ENCODE peak calls at places on chromosomes 12 and 14, in four cellular contexts. One of them, this sample, is unnamed.
A peak's percentile ranks its signal among the peaks of the same experiment; 100 is the strongest.

GRCh38 chr14:71143391-71144290 is 236.4 kb downstream of the PCNX1 start:
- DNase-seq in IMR-90: peak; percentile 80
- DNase-seq in K562: peak; percentile 15
- DNase-seq in endothelial cell of umbilical vein: no peak
- DNase-seq in this sample: peak; percentile 93

GRCh38 chr14:64444984-64445845 is 20.1 kb upstream of the AKAP5 start:
- DNase-seq in endothelial cell of umbilical vein: peak; percentile 84
- DNase-seq in K562: no peak
- DNase-seq in IMR-90: peak; percentile 77
- DNase-seq in this sample: no peak

GRCh38 chr12:4211372-4211771 is 62.2 kb upstream of the CCND2 start:
- DNase-seq in IMR-90: no peak
- DNase-seq in K562: no peak
- DNase-seq in endothelial cell of umbilical vein: no peak
- DNase-seq in this sample: no peak

GRCh38 chr14:52363001-52363704 is 49.0 kb downstream of the PTGER2 start:
- DNase-seq in K562: no peak
- DNase-seq in endothelial cell of umbilical vein: no peak
- DNase-seq in IMR-90: no peak
- DNase-seq in this sample: no peak

GRCh38 chr14:54106802-54107377 is 150.3 kb upstream of the BMP4 start:
- DNase-seq in endothelial cell of umbilical vein: no peak
- DNase-seq in IMR-90: no peak
- DNase-seq in K562: no peak
- DNase-seq in this sample: no peak

GRCh38 chr12:50742776-50743175 is 21.1 kb upstream of the ATF1 start:
- DNase-seq in K562: no peak
- DNase-seq in endothelial cell of umbilical vein: no peak
- DNase-seq in IMR-90: no peak
- DNase-seq in this sample: no peak

GRCh38 chr14:26008290-26008689 is 589.5 kb downstream of the NOVA1 start:
- DNase-seq in K562: no peak
- DNase-seq in IMR-90: no peak
- DNase-seq in endothelial cell of umbilical vein: peak; percentile 48
- DNase-seq in this sample: no peak

GRCh38 chr12:62799766-62800406 is 135.1 kb downstream of the PPM1H start:
- DNase-seq in K562: no peak
- DNase-seq in IMR-90: no peak
- DNase-seq in endothelial cell of umbilical vein: no peak
- DNase-seq in this sample: no peak

GRCh38 chr12:116794725-116795124 is 56.6 kb downstream of the RNFT2 start:
- DNase-seq in endothelial cell of umbilical vein: no peak
- DNase-seq in K562: no peak
- DNase-seq in IMR-90: no peak
- DNase-seq in this sample: no peak

GRCh38 chr12:58728397-58728796 is 191.9 kb downstream of the LRIG3 start:
- DNase-seq in IMR-90: peak; percentile 41
- DNase-seq in endothelial cell of umbilical vein: no peak
- DNase-seq in K562: no peak
- DNase-seq in this sample: no peak

GRCh38 chr12:52084491-52085231 is 5.2 kb downstream of the SMIM41 start:
- DNase-seq in endothelial cell of umbilical vein: no peak
- DNase-seq in K562: no peak
- DNase-seq in IMR-90: no peak
- DNase-seq in this sample: no peak

GRCh38 chr12:104700324-104700723 is 243.6 kb downstream of the CHST11 start:
- DNase-seq in IMR-90: no peak
- DNase-seq in endothelial cell of umbilical vein: no peak
- DNase-seq in K562: no peak
- DNase-seq in this sample: no peak
- H3K9me1 ChIP-seq in IMR-90: peaks cover under 1% of the 10 kb centered on the region
- H3K9me1 ChIP-seq in endothelial cell of umbilical vein: no peaks in the 10 kb centered on the region
- H3K9me1 ChIP-seq in K562: peaks cover 7% of the 10 kb centered on the region
- H3K9me1 ChIP-seq in this sample: no peaks in the 10 kb centered on the region

GRCh38 chr14:23364604-23365352 is at the start of gene EFS:
- DNase-seq in endothelial cell of umbilical vein: no peak
- DNase-seq in IMR-90: peak; percentile 18
- DNase-seq in K562: no peak
- DNase-seq in this sample: no peak

GRCh38 chr14:23370221-23370620 is 2.4 kb upstream of the IL25 start:
- DNase-seq in endothelial cell of umbilical vein: no peak
- DNase-seq in IMR-90: no peak
- DNase-seq in K562: no peak
- DNase-seq in this sample: no peak

GRCh38 chr14:23364164-23364571 is 804 bp downstream of the EFS start:
- DNase-seq in K562: peak; percentile 30
- DNase-seq in IMR-90: no peak
- DNase-seq in endothelial cell of umbilical vein: no peak
- DNase-seq in this sample: no peak

GRCh38 chr14:23365353-23366162 is 586 bp upstream of the EFS start:
- DNase-seq in IMR-90: peak; percentile 5
- DNase-seq in K562: no peak
- DNase-seq in endothelial cell of umbilical vein: no peak
- DNase-seq in this sample: no peak

GRCh38 chr14:23366163-23366921 is 1.4 kb upstream of the EFS start:
- DNase-seq in endothelial cell of umbilical vein: no peak
- DNase-seq in IMR-90: peak; percentile 72
- DNase-seq in K562: peak; percentile 42
- DNase-seq in this sample: peak; percentile 42
- H3K9ac ChIP-seq in endothelial cell of umbilical vein: no peak overlapping the region
- H3K9ac ChIP-seq in IMR-90: peak overlapping the region; percentile 79
- H3K9ac ChIP-seq in K562: no peak overlapping the region
- H3K9ac ChIP-seq in this sample: peak overlapping the region; percentile 68

DNA sequence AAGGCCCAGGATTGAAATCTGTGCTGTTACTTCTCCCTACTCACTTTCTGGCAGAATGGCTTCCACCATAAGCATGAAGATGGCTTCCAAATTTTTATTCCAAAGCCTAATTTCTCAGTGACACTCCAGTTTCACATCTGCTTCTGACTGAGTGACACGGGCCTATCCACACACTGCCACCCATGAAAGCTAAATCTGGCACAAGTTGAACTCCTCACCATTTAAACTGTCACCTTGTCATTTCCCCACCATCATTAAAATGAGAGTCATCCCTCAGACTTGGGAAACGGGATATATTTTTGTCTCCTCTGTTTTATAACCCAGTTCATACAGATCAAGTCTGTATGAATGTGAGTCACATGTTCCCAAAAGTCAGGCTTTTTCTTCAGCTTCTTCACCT is 77.1 kb downstream of the MGST1 start:
- DNase-seq in IMR-90: no peak
- DNase-seq in endothelial cell of umbilical vein: no peak
- DNase-seq in K562: no peak
- DNase-seq in this sample: no peak
- H3K9me1 ChIP-seq in IMR-90: no peaks in the 10 kb centered on the region
- H3K9me1 ChIP-seq in endothelial cell of umbilical vein: no peaks in the 10 kb centered on the region
- H3K9me1 ChIP-seq in K562: no peaks in the 10 kb centered on the region
- H3K9me1 ChIP-seq in this sample: no peaks in the 10 kb centered on the region

GRCh38 chr12:14532152-14532551 is 35.5 kb downstream of the PLBD1 start:
- DNase-seq in K562: no peak
- DNase-seq in endothelial cell of umbilical vein: no peak
- DNase-seq in IMR-90: no peak
- DNase-seq in this sample: no peak

GRCh38 chr12:14540801-14541462 is 26.8 kb downstream of the PLBD1 start:
- DNase-seq in endothelial cell of umbilical vein: no peak
- DNase-seq in K562: no peak
- DNase-seq in IMR-90: no peak
- DNase-seq in this sample: no peak

GRCh38 chr12:14537088-14537487 is 30.6 kb downstream of the PLBD1 start:
- DNase-seq in endothelial cell of umbilical vein: no peak
- DNase-seq in K562: no peak
- DNase-seq in IMR-90: no peak
- DNase-seq in this sample: no peak
- H3K9ac ChIP-seq in endothelial cell of umbilical vein: no peak overlapping the region
- H3K9ac ChIP-seq in K562: no peak overlapping the region
- H3K9ac ChIP-seq in IMR-90: no peak overlapping the region
- H3K9ac ChIP-seq in this sample: no peak overlapping the region

DNA sequence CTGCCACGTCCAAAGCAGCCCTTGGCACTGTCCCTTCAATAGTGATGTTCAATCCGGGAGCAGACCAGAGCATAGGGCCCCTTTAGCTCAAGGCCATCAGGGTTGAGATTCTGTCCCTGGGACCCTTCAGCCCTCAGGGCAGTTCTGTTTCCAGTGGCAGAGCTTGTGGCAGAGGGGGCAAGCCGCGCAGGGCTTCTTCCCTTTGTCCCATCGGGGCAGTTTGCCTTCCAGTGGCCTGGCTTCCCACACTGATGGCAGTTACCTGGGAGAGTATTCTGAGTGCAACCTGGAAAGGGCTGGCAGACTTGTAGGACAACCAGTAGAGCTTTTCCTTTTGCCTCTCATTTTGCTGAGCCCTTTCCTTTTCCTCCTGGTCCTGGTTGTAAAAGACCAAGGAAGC is 43.7 kb upstream of the RNU6-8 start:
- DNase-seq in K562: no peak
- DNase-seq in IMR-90: no peak
- DNase-seq in endothelial cell of umbilical vein: no peak
- DNase-seq in this sample: no peak
- H3K9me1 ChIP-seq in K562: no peaks in the 10 kb centered on the region
- H3K9me1 ChIP-seq in IMR-90: no peaks in the 10 kb centered on the region
- H3K9me1 ChIP-seq in endothelial cell of umbilical vein: no peaks in the 10 kb centered on the region
- H3K9me1 ChIP-seq in this sample: no peaks in the 10 kb centered on the region

GRCh38 chr12:45284096-45284901 is 68.4 kb downstream of the ANO6 start:
- DNase-seq in IMR-90: peak; percentile 87
- DNase-seq in endothelial cell of umbilical vein: peak; percentile 48
- DNase-seq in K562: no peak
- DNase-seq in this sample: no peak
- H3K9ac ChIP-seq in IMR-90: peak overlapping the region; percentile 24
- H3K9ac ChIP-seq in endothelial cell of umbilical vein: peak overlapping the region; percentile 8
- H3K9ac ChIP-seq in K562: no peak overlapping the region
- H3K9ac ChIP-seq in this sample: no peak overlapping the region